ENCODE peak calls at places on chromosomes 4 and X, in four cellular contexts. U, C, O and Y are unnamed samples.

GRCh38 chr4:62324215-62324614 is 1124.1 kb downstream of the ADGRL3 start:
- DNase-seq in U (no peak), C (no peak), O (no peak), Y (no peak)

GRCh38 chr4:37995981-37996770 is 36.0 kb downstream of the PTTG2 start:
- DNase-seq in U (no peak), C (no peak), O (no peak), Y (no peak)

GRCh38 chrX:8913665-8914409 is 112.7 kb upstream of the FAM9A start:
- DNase-seq in U (no peak), C (no peak), O (no peak), Y (no peak)

GRCh38 chrX:155966876-155967275 is 30.6 kb upstream of the IL9R start:
- DNase-seq in U (peak; percentile 12), C (peak; percentile 8), O (no peak), Y (peak; percentile 3)

GRCh38 chrX:12403474-12404082 is 265.3 kb downstream of the FRMPD4 start:
- DNase-seq in U (no peak), C (no peak), O (no peak), Y (no peak)

GRCh38 chr4:73589887-73590801 is 30.1 kb downstream of the RASSF6 start:
- DNase-seq in U (peak; percentile 94), C (no peak), O (no peak), Y (no peak)

GRCh38 chr4:177879851-177880250 is 437.6 kb upstream of the AGA start:
- DNase-seq in U (no peak), C (no peak), O (peak; percentile 21), Y (no peak)

GRCh38 chr4:61173799-61174198 is 26.3 kb upstream of the ADGRL3 start:
- DNase-seq in U (no peak), C (no peak), O (no peak), Y (no peak)

GRCh38 chr4:140212646-140213045 is 58.7 kb upstream of the MAML3 start:
- DNase-seq in U (no peak), C (no peak), O (no peak), Y (no peak)

GRCh38 chr4:143586080-143586479 is 72.6 kb downstream of the SMARCA5 start:
- DNase-seq in U (no peak), C (no peak), O (no peak), Y (no peak)

GRCh38 chr4:39320381-39321115 is 45.6 kb downstream of the RFC1 start:
- DNase-seq in U (no peak), C (no peak), O (no peak), Y (no peak)

GRCh38 chrX:121008920-121009319 is 23.4 kb upstream of the CT47A1 start:
- DNase-seq in U (no peak), C (no peak), O (no peak), Y (no peak)

GRCh38 chr4:89411539-89411938 is 103.9 kb upstream of the GPRIN3 start:
- DNase-seq in U (no peak), C (no peak), O (no peak), Y (no peak)

GRCh38 chr4:48247142-48247877 is 22.3 kb downstream of the TEC start:
- DNase-seq in U (peak; percentile 51), C (no peak), O (no peak), Y (no peak)

GRCh38 chr4:182113774-182114173 is 129.4 kb upstream of the TENM3 start:
- DNase-seq in U (no peak), C (no peak), O (no peak), Y (no peak)

GRCh38 chr4:167020410-167020809 is 213.9 kb downstream of the SPOCK3 start:
- DNase-seq in U (no peak), C (no peak), O (peak; percentile 2), Y (no peak)

GRCh38 chrX:63918611-63919010 is 133.6 kb upstream of the ARHGEF9 start:
- DNase-seq in U (no peak), C (no peak), O (no peak), Y (no peak)

GRCh38 chr4:110586137-110586850 is 36.6 kb downstream of the PITX2 start:
- DNase-seq in U (no peak), C (no peak), O (no peak), Y (no peak)

GRCh38 chr4:163553146-163553545 is 58.7 kb downstream of the TMA16 start:
- DNase-seq in U (no peak), C (no peak), O (no peak), Y (no peak)

DNA sequence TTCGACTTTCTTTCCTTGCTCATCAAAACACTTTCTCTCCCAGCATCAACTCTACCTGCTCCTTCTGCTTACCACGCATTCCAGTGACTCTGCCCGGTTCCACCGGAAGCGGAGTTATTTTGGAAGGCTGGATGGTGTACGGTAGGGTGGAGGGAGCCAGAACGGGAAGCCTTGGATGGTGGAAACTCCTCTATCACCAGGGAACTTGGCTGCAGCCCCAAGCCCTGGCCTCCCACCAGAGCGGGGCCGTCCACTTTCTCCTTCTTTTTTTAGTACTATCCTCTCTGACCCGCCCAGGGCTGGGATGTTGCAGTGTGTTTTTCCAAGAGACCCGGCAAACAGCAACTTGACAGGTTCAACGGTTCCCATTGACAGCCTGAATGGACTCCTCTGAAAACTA is 27.6 kb downstream of the ADGRG2 start:
- DNase-seq in U (no peak), C (no peak), O (no peak), Y (no peak)
- TF ChIP-seq TAF1 in U (no peak), C (no peak), O (no peak), Y (no peak)

GRCh38 chr4:8505229-8505628 is 64.7 kb downstream of the TRMT44 start:
- DNase-seq in U (no peak), C (no peak), O (no peak), Y (no peak)

GRCh38 chr4:8502836-8503585 is 62.4 kb downstream of the TRMT44 start:
- DNase-seq in U (no peak), C (no peak), O (no peak), Y (no peak)

GRCh38 chr4:8503801-8504200 is 63.2 kb downstream of the TRMT44 start:
- DNase-seq in U (no peak), C (no peak), O (no peak), Y (no peak)

GRCh38 chr4:8506006-8506372 is 65.4 kb downstream of the TRMT44 start:
- DNase-seq in U (no peak), C (no peak), O (no peak), Y (no peak)

GRCh38 chr4:8504279-8505007 is 63.9 kb downstream of the TRMT44 start:
- DNase-seq in U (no peak), C (no peak), O (no peak), Y (no peak)
- TF ChIP-seq TAF1 in U (no peak), C (no peak), O (no peak), Y (no peak)

GRCh38 chr4:149985981-149986380 is 92.3 kb upstream of the DCLK2 start:
- DNase-seq in U (no peak), C (no peak), O (no peak), Y (no peak)

GRCh38 chr4:149986916-149987315 is 91.3 kb upstream of the DCLK2 start:
- DNase-seq in U (no peak), C (no peak), O (no peak), Y (no peak)

GRCh38 chr4:149987330-149987751 is 90.9 kb upstream of the DCLK2 start:
- DNase-seq in U (no peak), C (no peak), O (no peak), Y (no peak)

GRCh38 chr4:149983931-149984330 is 94.3 kb upstream of the DCLK2 start:
- DNase-seq in U (no peak), C (no peak), O (no peak), Y (no peak)

DNA sequence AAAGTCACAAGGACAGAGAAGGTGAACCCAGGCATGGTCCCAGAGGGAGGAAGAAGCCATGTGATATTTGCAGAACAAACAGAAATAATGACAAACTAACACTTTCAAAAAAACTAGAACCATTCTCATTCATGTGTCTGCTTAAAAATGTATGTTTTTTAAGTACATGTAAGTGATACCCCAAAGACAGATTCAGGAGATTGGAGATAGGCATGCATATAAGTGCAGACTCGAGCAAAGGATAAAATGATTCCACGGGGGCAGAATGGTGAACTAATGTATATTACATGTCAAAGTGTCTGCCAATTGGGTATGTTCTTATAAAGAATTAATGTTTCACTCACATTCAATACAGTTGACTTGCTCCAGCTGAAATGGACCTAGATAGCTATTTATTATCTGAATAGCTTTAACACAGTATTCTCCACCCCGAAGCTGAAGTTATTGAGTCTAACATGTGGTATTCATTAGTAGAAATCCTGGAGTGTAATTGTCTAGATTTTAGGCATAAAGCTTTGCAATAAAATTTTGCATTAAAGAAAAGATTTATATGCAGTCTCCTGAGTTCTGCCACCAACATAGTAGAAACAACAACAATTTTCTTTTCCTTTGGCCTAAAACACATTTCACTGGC is 90.4 kb upstream of the DCLK2 start:
- DNase-seq in U (no peak), C (no peak), O (no peak), Y (no peak)
- TF ChIP-seq TAF1 in U (no peak), C (no peak), O (no peak), Y (no peak)

GRCh38 chr4:55396305-55397023 is 707 bp downstream of the TMEM165 start:
- DNase-seq in U (no peak), C (peak; percentile 30), O (no peak), Y (peak; percentile 30)

GRCh38 chr4:55395529-55396304 is at the start of gene TMEM165:
- DNase-seq in U (peak; percentile 41), C (peak; percentile 88), O (peak; percentile 51), Y (peak; percentile 84)

GRCh38 chr4:55397521-55398321 is 2.0 kb downstream of the TMEM165 start:
- DNase-seq in U (no peak), C (no peak), O (no peak), Y (no peak)

GRCh38 chr4:55398461-55398860 is 2.7 kb downstream of the TMEM165 start:
- DNase-seq in U (no peak), C (no peak), O (no peak), Y (no peak)

DNA sequence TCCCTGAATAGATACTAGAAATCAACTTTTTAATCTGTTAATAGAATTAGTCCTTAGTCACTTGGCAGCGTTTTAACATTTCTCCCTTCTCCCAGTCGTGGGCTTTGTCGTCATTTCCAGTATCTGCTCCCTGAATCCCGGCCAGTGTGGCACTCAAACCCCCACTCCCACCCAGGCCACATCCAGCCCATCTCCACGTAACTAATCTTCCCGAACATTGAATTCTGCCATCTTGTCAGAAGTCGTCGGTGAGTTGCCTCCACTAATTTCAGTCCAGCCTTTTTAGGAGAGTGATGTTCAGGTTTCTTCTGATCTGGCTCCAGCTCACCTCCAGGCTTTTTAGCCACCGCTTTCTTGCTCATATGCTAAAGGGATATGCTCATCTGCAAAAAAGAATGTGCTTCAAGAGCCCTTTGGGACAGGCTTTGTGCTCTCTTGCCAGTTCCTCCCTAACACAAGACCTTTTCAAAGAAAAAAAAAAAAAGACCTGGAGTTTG is 1.3 kb downstream of the TMEM165 start:
- DNase-seq in U (no peak), C (no peak), O (no peak), Y (no peak)
- TF ChIP-seq TAF1 in U (no peak), C (no peak), O (no peak), Y (no peak)

GRCh38 chr4:165461176-165461835 is 82.5 kb downstream of the CPE start:
- DNase-seq in U (no peak), C (no peak), O (no peak), Y (no peak)
- TF ChIP-seq TAF1 in U (no peak), C (no peak), O (no peak), Y (no peak)

GRCh38 chr4:154562697-154563254 is at the start of gene FGB:
- DNase-seq in U (no peak), C (no peak), O (no peak), Y (no peak)

GRCh38 chr4:154559931-154560801 is 2.6 kb upstream of the FGB start:
- DNase-seq in U (no peak), C (no peak), O (no peak), Y (no peak)

GRCh38 chr4:154560824-154561231 is 2.0 kb upstream of the FGB start:
- DNase-seq in U (no peak), C (no peak), O (no peak), Y (no peak)

GRCh38 chr4:154564311-154564710 is 1.5 kb downstream of the FGB start:
- DNase-seq in U (no peak), C (no peak), O (no peak), Y (no peak)

GRCh38 chr4:154559141-154559841 is 3.5 kb upstream of the FGB start:
- DNase-seq in U (no peak), C (peak; percentile 2), O (peak; percentile 9), Y (peak; percentile 0)
- TF ChIP-seq TAF1 in U (no peak), C (no peak), O (no peak), Y (no peak)